ENCODE peak calls at places on chromosomes 1 and 21, in seven cellular contexts. I, C, E, D, X, K and R are unnamed samples.

GRCh38 chr1:64823691-64824476 is 79.0 kb downstream of the RAVER2 start:
- DNase-seq in I (peak), C (peak), E (peak), D (peak), X (peak), K (peak), R (peak)

GRCh38 chr1:158028956-158029355 is 35.5 kb downstream of the KIRREL1 start:
- DNase-seq in I (peak), C (peak), E (no peak), D (no peak), X (no peak), K (no peak), R (no peak)

GRCh38 chr1:200526709-200527612 is 93.6 kb downstream of the KIF14 start:
- DNase-seq in I (no peak), C (peak), E (no peak), D (no peak), X (peak), K (no peak), R (no peak)

GRCh38 chr1:37914719-37915483 is 32.0 kb downstream of the INPP5B start:
- DNase-seq in I (no peak), C (no peak), E (no peak), D (no peak), X (no peak), K (peak), R (no peak)

GRCh38 chr1:46396429-46397398 is 2.6 kb downstream of the FAAH start:
- DNase-seq in I (no peak), C (no peak), E (no peak), D (no peak), X (no peak), K (no peak), R (no peak)

GRCh38 chr1:1088801-1089680 is 14.9 kb upstream of the RNF223 start:
- DNase-seq in I (no peak), C (no peak), E (no peak), D (no peak), X (no peak), K (no peak), R (no peak)

GRCh38 chr1:179775009-179775408 is 31.9 kb downstream of the FAM163A start:
- DNase-seq in I (no peak), C (no peak), E (no peak), D (no peak), X (no peak), K (no peak), R (no peak)

GRCh38 chr1:116880952-116881351 is 28.8 kb upstream of the PTGFRN start:
- DNase-seq in I (no peak), C (peak), E (no peak), D (no peak), X (peak), K (no peak), R (no peak)

GRCh38 chr1:184188091-184188490 is 136.6 kb downstream of the TSEN15 start:
- DNase-seq in I (no peak), C (no peak), E (no peak), D (no peak), X (peak), K (no peak), R (no peak)

GRCh38 chr21:27062441-27062840 is 95.6 kb upstream of the ADAMTS5 start:
- DNase-seq in I (no peak), C (no peak), E (no peak), D (no peak), X (no peak), K (no peak), R (no peak)

GRCh38 chr1:168531605-168532345 is 12.0 kb downstream of the XCL2 start:
- DNase-seq in I (no peak), C (peak), E (no peak), D (no peak), X (no peak), K (no peak), R (no peak)

GRCh38 chr1:227998374-227999055 is 8.3 kb upstream of the WNT3A start:
- DNase-seq in I (no peak), C (no peak), E (no peak), D (no peak), X (no peak), K (no peak), R (no peak)

GRCh38 chr1:173481195-173481772 is 4.1 kb downstream of the PRDX6 start:
- DNase-seq in I (no peak), C (no peak), E (no peak), D (no peak), X (no peak), K (no peak), R (no peak)

GRCh38 chr21:17548262-17548661 is 35.4 kb downstream of the CXADR start:
- DNase-seq in I (no peak), C (no peak), E (no peak), D (no peak), X (peak), K (peak), R (no peak)

GRCh38 chr1:15027515-15027948 is 126.0 kb upstream of the TMEM51 start:
- DNase-seq in I (peak), C (peak), E (peak), D (peak), X (peak), K (peak), R (no peak)

GRCh38 chr1:25080294-25081209 is 150.5 kb upstream of the RUNX3 start:
- DNase-seq in I (no peak), C (no peak), E (no peak), D (no peak), X (peak), K (no peak), R (no peak)

GRCh38 chr1:201686709-201687455 is 142.1 kb upstream of the IPO9 start:
- DNase-seq in I (no peak), C (no peak), E (no peak), D (no peak), X (no peak), K (no peak), R (peak)

GRCh38 chr1:113456967-113457366 is 66.7 kb downstream of the MAGI3 start:
- DNase-seq in I (peak), C (peak), E (peak), D (peak), X (peak), K (no peak), R (peak)

GRCh38 chr1:180166436-180166800 is 11.7 kb downstream of the QSOX1 start:
- DNase-seq in I (no peak), C (no peak), E (no peak), D (no peak), X (no peak), K (no peak), R (no peak)

GRCh38 chr1:96995351-96995750 is 273.8 kb downstream of the PTBP2 start:
- DNase-seq in I (no peak), C (no peak), E (no peak), D (no peak), X (no peak), K (peak), R (no peak)

GRCh38 chr1:151311589-151312331 is 15.5 kb downstream of the PI4KB start:
- DNase-seq in I (peak), C (peak), E (peak), D (peak), X (peak), K (no peak), R (peak)

GRCh38 chr1:156912861-156913808 is 7.3 kb upstream of the LRRC71 start:
- DNase-seq in I (no peak), C (no peak), E (no peak), D (no peak), X (peak), K (no peak), R (no peak)

GRCh38 chr1:26541816-26542711 is 12.5 kb downstream of the RPS6KA1 start:
- DNase-seq in I (peak), C (no peak), E (no peak), D (no peak), X (peak), K (peak), R (no peak)

GRCh38 chr1:235952950-235953615 is 86.4 kb upstream of the LYST start:
- DNase-seq in I (no peak), C (no peak), E (no peak), D (no peak), X (no peak), K (no peak), R (no peak)

GRCh38 chr1:58812468-58812867 is 28.6 kb upstream of the JUN start:
- DNase-seq in I (no peak), C (no peak), E (no peak), D (no peak), X (no peak), K (no peak), R (no peak)

GRCh38 chr1:58812926-58813325 is 29.1 kb upstream of the JUN start:
- DNase-seq in I (no peak), C (no peak), E (no peak), D (no peak), X (no peak), K (no peak), R (no peak)

GRCh38 chr1:58805716-58806571 is 22.1 kb upstream of the JUN start:
- DNase-seq in I (no peak), C (no peak), E (no peak), D (no peak), X (no peak), K (no peak), R (no peak)

GRCh38 chr1:58811303-58811702 is 27.5 kb upstream of the JUN start:
- DNase-seq in I (no peak), C (no peak), E (no peak), D (no peak), X (no peak), K (no peak), R (no peak)

GRCh38 chr1:58809327-58810040 is 25.6 kb upstream of the JUN start:
- DNase-seq in I (no peak), C (peak), E (no peak), D (peak), X (peak), K (no peak), R (no peak)
- TF ChIP-seq CTCF in I (no peak), C (no peak), E (no peak), D (no peak), X (no peak), K (no peak), R (no peak)

GRCh38 chr1:4756184-4756504 is 101.7 kb downstream of the AJAP1 start:
- DNase-seq in I (no peak), C (no peak), E (no peak), D (no peak), X (no peak), K (no peak), R (no peak)

GRCh38 chr1:4756851-4757580 is 102.6 kb downstream of the AJAP1 start:
- DNase-seq in I (no peak), C (no peak), E (no peak), D (no peak), X (no peak), K (no peak), R (no peak)

GRCh38 chr1:4752059-4752458 is 97.7 kb downstream of the AJAP1 start:
- DNase-seq in I (no peak), C (no peak), E (no peak), D (no peak), X (no peak), K (no peak), R (no peak)

GRCh38 chr1:4754816-4755215 is 100.4 kb downstream of the AJAP1 start:
- DNase-seq in I (no peak), C (no peak), E (no peak), D (no peak), X (no peak), K (no peak), R (no peak)

GRCh38 chr1:4755301-4756183 is 101.1 kb downstream of the AJAP1 start:
- DNase-seq in I (no peak), C (peak), E (peak), D (peak), X (peak), K (no peak), R (no peak)
- H3K4me3 ChIP-seq in I (no peak), C (no peak), E (no peak), D (no peak), X (no peak), K (no peak), R (no peak)

GRCh38 chr1:12183095-12183794 is 16.5 kb downstream of the TNFRSF1B start:
- DNase-seq in I (no peak), C (no peak), E (no peak), D (no peak), X (no peak), K (no peak), R (no peak)

GRCh38 chr1:12182410-12182946 is 15.7 kb downstream of the TNFRSF1B start:
- DNase-seq in I (no peak), C (no peak), E (no peak), D (no peak), X (no peak), K (no peak), R (no peak)

GRCh38 chr1:12185556-12186276 is 18.9 kb downstream of the TNFRSF1B start:
- DNase-seq in I (no peak), C (no peak), E (no peak), D (no peak), X (no peak), K (peak), R (no peak)

GRCh38 chr1:12185036-12185435 is 18.2 kb downstream of the TNFRSF1B start:
- DNase-seq in I (no peak), C (no peak), E (no peak), D (no peak), X (no peak), K (no peak), R (no peak)

DNA sequence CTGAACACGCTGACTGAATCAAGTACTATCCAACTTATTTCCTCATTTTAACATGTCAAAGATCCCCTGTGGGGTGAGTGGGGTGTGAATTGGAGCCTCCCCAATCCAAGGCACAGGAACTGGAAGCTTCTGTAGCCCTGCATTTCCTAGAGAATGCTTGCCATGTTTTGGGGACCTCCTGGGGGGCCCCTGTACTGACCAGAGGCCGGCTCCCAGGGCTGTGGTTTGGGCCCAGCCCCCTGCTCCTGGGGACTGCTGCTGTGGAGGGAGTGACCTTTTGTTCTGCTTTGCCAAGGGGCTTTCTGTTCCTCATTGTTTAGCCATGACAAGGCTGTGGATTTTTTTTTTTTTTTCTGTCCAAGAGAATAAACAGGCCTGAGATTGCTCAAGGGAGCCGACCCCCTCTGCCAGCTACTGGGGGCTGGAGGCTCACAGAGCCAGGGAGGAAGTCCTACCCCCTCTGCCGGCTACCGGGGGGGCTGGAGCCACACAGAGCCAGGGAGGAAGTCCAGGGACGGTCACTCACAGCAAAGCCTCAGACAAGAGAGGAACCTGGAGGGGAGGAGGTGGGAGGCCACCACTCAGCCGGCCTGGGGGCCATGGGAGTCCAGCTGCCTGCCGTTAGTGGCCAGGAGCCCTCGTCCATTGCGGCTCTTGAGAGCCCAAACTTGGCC is 17.4 kb downstream of the TNFRSF1B start:
- DNase-seq in I (no peak), C (peak), E (no peak), D (peak), X (peak), K (peak), R (peak)
- TF ChIP-seq CTCF in I (peak), C (no peak), E (peak), D (peak), X (peak), K (peak), R (peak)

GRCh38 chr1:36159614-36160387 is 3.8 kb downstream of the MAP7D1 start:
- DNase-seq in I (no peak), C (no peak), E (no peak), D (no peak), X (no peak), K (no peak), R (no peak)
- H3K4me3 ChIP-seq in I (no peak), C (peak), E (no peak), D (no peak), X (no peak), K (no peak), R (no peak)